ENCODE peak calls at places on chromosomes 7 and 10, in six cellular contexts. N, Y, K, H, I and T are unnamed samples.

GRCh38 chr7:22561895-22562593 is 62.1 kb upstream of the STEAP1B start:
- DNase-seq in I (peak; percentile 60), Y (no peak), K (peak; percentile 55), H (no peak), N (peak; percentile 71), T (no peak)

GRCh38 chr10:72379062-72379461 is 24.3 kb upstream of the DNAJB12 start:
- DNase-seq in H (no peak), N (no peak), K (no peak), Y (no peak), I (no peak), T (no peak)

GRCh38 chr7:158912406-158912805 is 56.0 kb downstream of the DYNC2I1 start:
- DNase-seq in K (no peak), H (no peak), Y (no peak), N (no peak), I (no peak), T (no peak)

GRCh38 chr7:122305475-122306319 is 1.1 kb upstream of the FEZF1 start:
- DNase-seq in I (no peak), K (peak; percentile 17), Y (no peak), N (peak; percentile 83), H (no peak), T (no peak)

GRCh38 chr7:80783688-80784327 is 135.0 kb downstream of the SEMA3C start:
- DNase-seq in K (peak; percentile 68), I (peak; percentile 9), N (no peak), H (no peak), Y (no peak), T (no peak)

GRCh38 chr10:88322336-88323063 is 260.6 kb downstream of the RNLS start:
- DNase-seq in Y (no peak), H (no peak), I (no peak), K (no peak), N (no peak), T (no peak)

GRCh38 chr7:26856481-26856880 is 7.9 kb downstream of the SKAP2 start:
- DNase-seq in I (no peak), H (no peak), Y (no peak), K (no peak), N (no peak), T (no peak)

GRCh38 chr7:24725554-24726260 is 31.6 kb downstream of the GSDME start:
- DNase-seq in I (no peak), Y (no peak), N (peak; percentile 80), K (no peak), H (no peak), T (no peak)

GRCh38 chr7:69091476-69091875 is 506.8 kb upstream of the AUTS2 start:
- DNase-seq in Y (no peak), N (no peak), K (no peak), I (no peak), H (no peak), T (no peak)

GRCh38 chr7:80632074-80632473 is 6.4 kb upstream of the CD36 start:
- DNase-seq in Y (no peak), H (no peak), I (no peak), K (no peak), N (no peak), T (no peak)

GRCh38 chr10:132926777-132927650 is 15.4 kb downstream of the CFAP46 start:
- DNase-seq in H (no peak), Y (no peak), I (no peak), N (no peak), K (no peak), T (no peak)

GRCh38 chr10:109904397-109904796 is 18.9 kb downstream of the XPNPEP1 start:
- DNase-seq in I (no peak), K (no peak), Y (no peak), N (no peak), H (no peak), T (no peak)

GRCh38 chr10:104353325-104354048 is at the start of gene CFAP58:
- DNase-seq in N (peak; percentile 99), H (peak; percentile 92), I (peak; percentile 98), Y (peak; percentile 80), K (peak; percentile 91), T (peak; percentile 81)

GRCh38 chr10:30436200-30436599 is 2.2 kb downstream of the MAP3K8 start:
- DNase-seq in K (peak; percentile 64), H (peak; percentile 47), N (peak; percentile 71), Y (no peak), I (no peak), T (peak; percentile 52)

GRCh38 chr7:81268551-81268950 is 349.7 kb upstream of the SEMA3C start:
- DNase-seq in I (no peak), H (no peak), Y (no peak), N (no peak), K (no peak), T (no peak)

GRCh38 chr7:120837599-120837998 is 20.3 kb downstream of the TSPAN12 start:
- DNase-seq in H (no peak), I (no peak), Y (no peak), K (no peak), N (no peak), T (no peak)

GRCh38 chr10:46560381-46560780 is 3.9 kb upstream of the GPRIN2 start:
- DNase-seq in K (no peak), N (peak; percentile 41), H (no peak), I (no peak), Y (no peak), T (no peak)

GRCh38 chr10:131943021-131943814 is 38.5 kb downstream of the BNIP3 start:
- DNase-seq in N (peak; percentile 87), K (peak; percentile 20), H (peak; percentile 50), Y (no peak), I (no peak), T (no peak)

GRCh38 chr7:17965600-17965999 is 25.3 kb upstream of the SNX13 start:
- DNase-seq in K (peak; percentile 78), Y (no peak), H (peak; percentile 70), N (no peak), I (peak; percentile 41), T (no peak)

GRCh38 chr7:66929935-66930334 is 8.9 kb downstream of the TMEM248 start:
- DNase-seq in I (no peak), H (no peak), Y (no peak), N (no peak), K (no peak), T (no peak)

GRCh38 chr10:52319926-52320325 is 5.8 kb downstream of the DKK1 start:
- DNase-seq in Y (no peak), K (peak; percentile 72), N (no peak), H (no peak), I (no peak), T (no peak)

GRCh38 chr10:49668684-49669083 is 10.8 kb upstream of the C10orf53 start:
- DNase-seq in H (no peak), Y (no peak), I (no peak), N (no peak), K (no peak), T (no peak)

GRCh38 chr7:109284943-109285342 is 715.3 kb downstream of the DNAJB9 start:
- DNase-seq in Y (no peak), H (no peak), I (no peak), K (no peak), N (no peak), T (no peak)

GRCh38 chr10:131786756-131787605 is 113.8 kb upstream of the PPP2R2D start:
- DNase-seq in I (peak; percentile 44), N (peak; percentile 71), Y (no peak), H (peak; percentile 50), K (peak; percentile 52), T (peak; percentile 54)

GRCh38 chr10:112763916-112764520 is 186.0 kb upstream of the TCF7L2 start:
- DNase-seq in K (peak; percentile 86), I (no peak), H (no peak), N (no peak), Y (no peak), T (no peak)

GRCh38 chr10:16964571-16965241 is 147.5 kb upstream of the RSU1 start:
- DNase-seq in I (no peak), K (no peak), Y (no peak), N (no peak), H (no peak), T (no peak)

GRCh38 chr10:92573091-92573797 is 649 bp downstream of the IDE start:
- DNase-seq in I (peak; percentile 56), Y (no peak), N (peak; percentile 77), H (peak; percentile 51), K (peak; percentile 42), T (no peak)

GRCh38 chr7:134639061-134639460 is 7.6 kb upstream of the BPGM start:
- DNase-seq in K (no peak), Y (no peak), N (no peak), I (no peak), H (no peak), T (no peak)

GRCh38 chr10:14416308-14416700 is 85.6 kb upstream of the FRMD4A start:
- DNase-seq in N (no peak), H (peak; percentile 64), I (peak; percentile 56), Y (no peak), K (no peak), T (no peak)

GRCh38 chr10:59181668-59182067 is 5.2 kb downstream of the PHYHIPL start:
- DNase-seq in N (peak; percentile 46), Y (no peak), H (peak; percentile 81), I (peak; percentile 48), K (peak; percentile 80), T (no peak)
- TF ChIP-seq CTCF in N (peak; percentile 85), Y (peak; percentile 49), H (peak; percentile 71), I (peak; percentile 45), K (peak; percentile 89), T (peak; percentile 14)

DNA sequence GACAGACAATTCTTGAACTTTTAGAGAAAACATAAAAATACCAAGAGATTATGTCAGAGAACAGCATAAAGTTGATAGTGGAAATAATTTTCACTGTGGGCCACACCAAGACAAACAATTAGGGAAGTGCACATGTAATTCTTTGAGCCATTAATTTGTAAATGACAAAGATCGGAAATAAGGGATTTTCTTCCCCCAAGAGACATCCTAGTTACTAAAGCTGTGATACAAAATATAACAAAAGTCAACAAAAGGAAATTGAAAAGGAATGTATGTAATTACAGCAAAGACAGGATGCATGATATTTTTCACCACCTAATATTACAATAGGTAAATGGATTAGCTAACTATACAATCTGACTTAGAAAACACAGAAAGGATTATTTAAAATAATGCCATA is 12.4 kb upstream of the LRRC72 start:
- DNase-seq in H (no peak), K (no peak), Y (no peak), I (no peak), N (no peak), T (no peak)
- TF ChIP-seq CTCF in H (no peak), K (no peak), Y (no peak), I (no peak), N (no peak), T (no peak)

DNA sequence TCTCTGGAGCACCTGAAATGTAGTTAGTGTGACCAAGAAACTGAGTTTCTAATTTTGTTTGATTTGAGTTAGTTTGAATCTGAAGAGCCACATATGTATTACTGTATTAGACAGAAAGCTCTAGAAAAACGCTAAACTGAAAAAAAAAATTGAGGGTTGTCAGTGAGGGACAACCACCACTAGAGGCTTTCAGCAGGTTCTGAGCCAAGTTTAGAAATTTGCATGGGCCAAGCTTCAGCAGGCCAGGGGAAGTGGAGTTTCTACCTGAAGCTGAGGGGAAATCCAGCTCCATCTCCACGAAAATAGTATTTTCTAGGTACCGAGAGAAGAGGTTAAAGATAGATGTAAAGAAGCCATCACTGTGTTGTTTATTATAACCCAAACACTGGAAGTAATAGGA is 77.9 kb upstream of the PLXNA4 start:
- DNase-seq in N (peak; percentile 67), K (peak; percentile 23), I (peak; percentile 22), Y (no peak), H (no peak), T (no peak)
- TF ChIP-seq CTCF in N (peak; percentile 83), K (peak; percentile 57), I (peak; percentile 11), Y (peak; percentile 9), H (peak; percentile 12), T (no peak)

GRCh38 chr7:111694376-111694775 is 132.1 kb upstream of the IMMP2L start:
- DNase-seq in N (no peak), K (no peak), Y (no peak), I (no peak), H (peak; percentile 20), T (no peak)
- TF ChIP-seq CTCF in N (no peak), K (no peak), Y (no peak), I (no peak), H (no peak), T (no peak)